ENCODE peak calls at places on chromosomes 1 and 21, in ten cellular contexts. One of them, this sample, is unnamed.
A peak's percentile ranks its signal among the peaks of the same experiment; 100 is the strongest.

GRCh38 chr21:42614391-42614790 is 39.0 kb upstream of the PDE9A start:
- DNase-seq in GM04503: no peak
- DNase-seq in fibroblast of the conjunctiva: no peak
- DNase-seq in type B pancreatic cell: no peak
- DNase-seq in effector memory CD4-positive, alpha-beta T cell: peak; percentile 43
- DNase-seq in SK-N-DZ: no peak
- DNase-seq in stimulated activated naive CD8-positive, alpha-beta T cell treated with anti-CD3 and anti-CD28 coated beads, Interleukin-15, amount 100 ng/mL, for 72 hours: peak; percentile 51
- DNase-seq in endothelial cell of umbilical vein: no peak
- DNase-seq in KG1: no peak
- DNase-seq in omental fat pad: no peak
- DNase-seq in this sample: no peak

GRCh38 chr1:177686929-177687328 is 282.9 kb downstream of the SEC16B start:
- DNase-seq in type B pancreatic cell: no peak
- DNase-seq in endothelial cell of umbilical vein: no peak
- DNase-seq in GM04503: no peak
- DNase-seq in effector memory CD4-positive, alpha-beta T cell: no peak
- DNase-seq in SK-N-DZ: no peak
- DNase-seq in KG1: no peak
- DNase-seq in omental fat pad: no peak
- DNase-seq in stimulated activated naive CD8-positive, alpha-beta T cell treated with anti-CD3 and anti-CD28 coated beads, Interleukin-15, amount 100 ng/mL, for 72 hours: no peak
- DNase-seq in fibroblast of the conjunctiva: no peak
- DNase-seq in this sample: no peak

GRCh38 chr1:109611308-109611950 is 8.0 kb downstream of the GNAT2 start:
- DNase-seq in KG1: no peak
- DNase-seq in omental fat pad: no peak
- DNase-seq in fibroblast of the conjunctiva: no peak
- DNase-seq in effector memory CD4-positive, alpha-beta T cell: no peak
- DNase-seq in endothelial cell of umbilical vein: no peak
- DNase-seq in SK-N-DZ: no peak
- DNase-seq in stimulated activated naive CD8-positive, alpha-beta T cell treated with anti-CD3 and anti-CD28 coated beads, Interleukin-15, amount 100 ng/mL, for 72 hours: no peak
- DNase-seq in GM04503: no peak
- DNase-seq in type B pancreatic cell: no peak
- DNase-seq in this sample: no peak

GRCh38 chr1:24557220-24557619 is 1.3 kb downstream of the NCMAP start:
- DNase-seq in omental fat pad: no peak
- DNase-seq in GM04503: no peak
- DNase-seq in fibroblast of the conjunctiva: no peak
- DNase-seq in stimulated activated naive CD8-positive, alpha-beta T cell treated with anti-CD3 and anti-CD28 coated beads, Interleukin-15, amount 100 ng/mL, for 72 hours: no peak
- DNase-seq in endothelial cell of umbilical vein: no peak
- DNase-seq in KG1: no peak
- DNase-seq in effector memory CD4-positive, alpha-beta T cell: no peak
- DNase-seq in SK-N-DZ: no peak
- DNase-seq in type B pancreatic cell: no peak
- DNase-seq in this sample: no peak

GRCh38 chr1:59445040-59445439 is 148.1 kb downstream of the FGGY start:
- DNase-seq in effector memory CD4-positive, alpha-beta T cell: no peak
- DNase-seq in GM04503: no peak
- DNase-seq in type B pancreatic cell: no peak
- DNase-seq in fibroblast of the conjunctiva: peak; percentile 41
- DNase-seq in SK-N-DZ: no peak
- DNase-seq in omental fat pad: no peak
- DNase-seq in KG1: no peak
- DNase-seq in stimulated activated naive CD8-positive, alpha-beta T cell treated with anti-CD3 and anti-CD28 coated beads, Interleukin-15, amount 100 ng/mL, for 72 hours: no peak
- DNase-seq in endothelial cell of umbilical vein: no peak
- DNase-seq in this sample: peak; percentile 56

GRCh38 chr1:214439352-214440119 is 111.9 kb downstream of the PTPN14 start:
- DNase-seq in stimulated activated naive CD8-positive, alpha-beta T cell treated with anti-CD3 and anti-CD28 coated beads, Interleukin-15, amount 100 ng/mL, for 72 hours: peak; percentile 40
- DNase-seq in SK-N-DZ: no peak
- DNase-seq in omental fat pad: no peak
- DNase-seq in fibroblast of the conjunctiva: no peak
- DNase-seq in endothelial cell of umbilical vein: peak; percentile 53
- DNase-seq in KG1: no peak
- DNase-seq in GM04503: no peak
- DNase-seq in effector memory CD4-positive, alpha-beta T cell: no peak
- DNase-seq in type B pancreatic cell: no peak
- DNase-seq in this sample: peak; percentile 99

GRCh38 chr1:85584923-85585322 is 4.4 kb downstream of the CCN1 start:
- DNase-seq in fibroblast of the conjunctiva: no peak
- DNase-seq in GM04503: peak; percentile 54
- DNase-seq in SK-N-DZ: no peak
- DNase-seq in type B pancreatic cell: no peak
- DNase-seq in KG1: no peak
- DNase-seq in effector memory CD4-positive, alpha-beta T cell: no peak
- DNase-seq in endothelial cell of umbilical vein: no peak
- DNase-seq in omental fat pad: no peak
- DNase-seq in stimulated activated naive CD8-positive, alpha-beta T cell treated with anti-CD3 and anti-CD28 coated beads, Interleukin-15, amount 100 ng/mL, for 72 hours: no peak
- DNase-seq in this sample: peak; percentile 69

GRCh38 chr1:57158660-57159059 is 192.8 kb upstream of the C8B start:
- DNase-seq in GM04503: no peak
- DNase-seq in SK-N-DZ: no peak
- DNase-seq in stimulated activated naive CD8-positive, alpha-beta T cell treated with anti-CD3 and anti-CD28 coated beads, Interleukin-15, amount 100 ng/mL, for 72 hours: no peak
- DNase-seq in KG1: no peak
- DNase-seq in omental fat pad: no peak
- DNase-seq in type B pancreatic cell: no peak
- DNase-seq in effector memory CD4-positive, alpha-beta T cell: no peak
- DNase-seq in fibroblast of the conjunctiva: no peak
- DNase-seq in endothelial cell of umbilical vein: no peak
- DNase-seq in this sample: no peak

This sample was measured in iris pigment epithelial cell.